ENCODE peak calls at places on chromosomes 4 and X, in five cellular contexts. Z is CD8-positive, alpha-beta T cell; T is upper lobe of right lung; O is AG09309; E is Peyer's patch. Q is an unnamed sample.

GRCh38 chrX:2608638-2609430 is 82.3 kb upstream of the CD99 start:
- DNase-seq in E (peak; percentile 93), O (peak; percentile 29), T (peak; percentile 96), Z (peak; percentile 66), Q (peak; percentile 77)

GRCh38 chr4:3452376-3452775 is 10.6 kb downstream of the HGFAC start:
- DNase-seq in O (no peak), Z (no peak), T (no peak), E (no peak), Q (peak; percentile 18)

GRCh38 chrX:136262812-136263315 is 11.7 kb upstream of the MAP7D3 start:
- DNase-seq in T (no peak), E (no peak), O (no peak), Z (no peak), Q (no peak)

GRCh38 chr4:102598759-102599379 is 97.7 kb downstream of the NFKB1 start:
- DNase-seq in T (no peak), O (no peak), E (no peak), Z (no peak), Q (no peak)

GRCh38 chr4:5965225-5965624 is 53.0 kb downstream of the C4orf50 start:
- DNase-seq in O (no peak), Z (no peak), E (peak; percentile 24), T (peak; percentile 39), Q (no peak)

GRCh38 chr4:133995243-133995960 is 206.2 kb downstream of the PABPC4L start:
- DNase-seq in Z (no peak), E (no peak), T (no peak), O (no peak), Q (no peak)

GRCh38 chrX:45063319-45064095 is 137.2 kb downstream of the DIPK2B start:
- DNase-seq in E (no peak), O (no peak), T (no peak), Z (no peak), Q (peak; percentile 18)

GRCh38 chrX:110002300-110003166 is at the start of gene TMEM164:
- DNase-seq in E (peak; percentile 91), O (peak; percentile 13), T (peak; percentile 94), Z (peak; percentile 60), Q (peak; percentile 89)

GRCh38 chrX:110145854-110146253 is 142.9 kb downstream of the TMEM164 start:
- DNase-seq in Z (no peak), E (peak; percentile 53), T (no peak), O (no peak), Q (peak; percentile 49)

GRCh38 chr4:173189117-173189693 is 20.6 kb downstream of the GALNT7 start:
- DNase-seq in E (no peak), O (no peak), T (no peak), Z (no peak), Q (peak; percentile 69)

GRCh38 chrX:21798677-21799219 is 40.7 kb upstream of the MBTPS2 start:
- DNase-seq in T (no peak), O (no peak), E (no peak), Z (no peak), Q (peak; percentile 81)

GRCh38 chrX:125132274-125132673 is 187.4 kb upstream of the TEX13C start:
- DNase-seq in O (no peak), Z (no peak), E (no peak), T (no peak), Q (no peak)

GRCh38 chrX:136162827-136163427 is 15.6 kb downstream of the FHL1 start:
- DNase-seq in Z (no peak), T (no peak), E (peak; percentile 72), O (no peak), Q (peak; percentile 63)

GRCh38 chrX:53305996-53306937 is 24.9 kb upstream of the IQSEC2 start:
- DNase-seq in T (no peak), Z (no peak), O (no peak), E (no peak), Q (no peak)

GRCh38 chrX:109770780-109771179 is 37.7 kb upstream of the ACSL4 start:
- DNase-seq in O (no peak), T (no peak), Z (no peak), E (no peak), Q (no peak)

GRCh38 chr4:109378076-109378475 is 55.5 kb upstream of the SEC24B start:
- DNase-seq in E (no peak), T (no peak), O (no peak), Z (no peak), Q (no peak)

GRCh38 chr4:183333983-183334382 is 11.8 kb upstream of the CLDN24 start:
- DNase-seq in E (peak; percentile 55), Z (no peak), T (no peak), O (no peak), Q (no peak)

GRCh38 chr4:154584259-154584658 is 6.3 kb downstream of the FGA start:
- DNase-seq in Z (no peak), O (no peak), T (no peak), E (no peak), Q (no peak)

GRCh38 chrX:31168596-31168995 is 96.8 kb upstream of the FTHL17 start:
- DNase-seq in T (no peak), O (no peak), Z (no peak), E (no peak), Q (no peak)

GRCh38 chrX:129099206-129099605 is 424.1 kb downstream of the SMARCA1 start:
- DNase-seq in E (no peak), T (no peak), O (no peak), Z (no peak), Q (no peak)

GRCh38 chrX:105872921-105873320 is 50.6 kb downstream of the NRK start:
- DNase-seq in O (no peak), T (no peak), Z (no peak), E (no peak), Q (peak; percentile 11)

GRCh38 chrX:45172890-45173289 is 27.8 kb downstream of the DIPK2B start:
- DNase-seq in E (no peak), Z (no peak), T (no peak), O (peak; percentile 16), Q (peak; percentile 6)

GRCh38 chrX:155997436-155997835 is at the start of gene IL9R:
- DNase-seq in O (no peak), T (no peak), E (peak; percentile 69), Z (peak; percentile 14), Q (no peak)

GRCh38 chrX:50071507-50071906 is 129.3 kb downstream of the AKAP4 start:
- DNase-seq in T (no peak), Z (no peak), O (no peak), E (no peak), Q (no peak)

GRCh38 chrX:50066318-50066937 is 134.4 kb downstream of the AKAP4 start:
- DNase-seq in E (no peak), Z (no peak), T (no peak), O (no peak), Q (no peak)

GRCh38 chrX:50068893-50069292 is 131.9 kb downstream of the AKAP4 start:
- DNase-seq in Z (no peak), O (no peak), E (no peak), T (no peak), Q (no peak)

GRCh38 chrX:50068293-50068568 is 132.6 kb downstream of the AKAP4 start:
- DNase-seq in E (peak; percentile 47), O (no peak), Z (no peak), T (no peak), Q (no peak)

GRCh38 chrX:50067435-50068292 is 133.1 kb downstream of the AKAP4 start:
- DNase-seq in O (no peak), E (peak; percentile 71), T (no peak), Z (no peak), Q (peak; percentile 31)
- H3K4me3 ChIP-seq in O (no peak overlapping the region), E (no peak overlapping the region), T (no peak overlapping the region), Z (no peak overlapping the region), Q (no peak overlapping the region)

GRCh38 chr4:20354120-20354519 is 102.4 kb downstream of the SLIT2 start:
- DNase-seq in E (no peak), Z (no peak), T (no peak), O (no peak), Q (no peak)

GRCh38 chr4:20359692-20360091 is 108.0 kb downstream of the SLIT2 start:
- DNase-seq in O (no peak), T (no peak), E (no peak), Z (no peak), Q (no peak)

GRCh38 chr4:20358110-20358509 is 106.4 kb downstream of the SLIT2 start:
- DNase-seq in O (no peak), T (no peak), E (no peak), Z (no peak), Q (no peak)

GRCh38 chr4:20353646-20354045 is 101.9 kb downstream of the SLIT2 start:
- DNase-seq in Z (no peak), E (no peak), O (no peak), T (no peak), Q (no peak)

DNA sequence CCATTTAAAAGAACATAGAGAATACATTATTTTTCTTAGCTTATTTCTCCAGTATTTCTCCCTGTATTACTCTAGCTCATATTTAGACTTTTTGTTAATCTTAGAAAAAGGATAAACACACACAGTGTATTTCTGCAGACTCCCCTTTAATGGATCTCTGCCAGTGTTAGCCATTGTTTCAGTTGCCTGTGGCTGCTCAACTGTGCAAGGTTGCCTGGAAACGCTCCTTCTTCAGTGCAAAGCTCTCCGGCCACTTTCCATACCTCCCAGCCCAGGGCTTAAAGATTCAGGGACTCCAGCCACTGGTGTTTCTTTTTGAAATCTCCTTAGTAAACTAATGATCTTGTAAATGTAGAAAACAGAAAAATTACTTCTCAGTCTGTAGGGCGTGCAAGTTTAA is 104.9 kb downstream of the SLIT2 start:
- DNase-seq in T (no peak), O (no peak), E (no peak), Z (no peak), Q (peak; percentile 63)
- H3K4me3 ChIP-seq in T (no peak overlapping the region), O (no peak overlapping the region), E (no peak overlapping the region), Z (no peak overlapping the region), Q (no peak overlapping the region)

DNA sequence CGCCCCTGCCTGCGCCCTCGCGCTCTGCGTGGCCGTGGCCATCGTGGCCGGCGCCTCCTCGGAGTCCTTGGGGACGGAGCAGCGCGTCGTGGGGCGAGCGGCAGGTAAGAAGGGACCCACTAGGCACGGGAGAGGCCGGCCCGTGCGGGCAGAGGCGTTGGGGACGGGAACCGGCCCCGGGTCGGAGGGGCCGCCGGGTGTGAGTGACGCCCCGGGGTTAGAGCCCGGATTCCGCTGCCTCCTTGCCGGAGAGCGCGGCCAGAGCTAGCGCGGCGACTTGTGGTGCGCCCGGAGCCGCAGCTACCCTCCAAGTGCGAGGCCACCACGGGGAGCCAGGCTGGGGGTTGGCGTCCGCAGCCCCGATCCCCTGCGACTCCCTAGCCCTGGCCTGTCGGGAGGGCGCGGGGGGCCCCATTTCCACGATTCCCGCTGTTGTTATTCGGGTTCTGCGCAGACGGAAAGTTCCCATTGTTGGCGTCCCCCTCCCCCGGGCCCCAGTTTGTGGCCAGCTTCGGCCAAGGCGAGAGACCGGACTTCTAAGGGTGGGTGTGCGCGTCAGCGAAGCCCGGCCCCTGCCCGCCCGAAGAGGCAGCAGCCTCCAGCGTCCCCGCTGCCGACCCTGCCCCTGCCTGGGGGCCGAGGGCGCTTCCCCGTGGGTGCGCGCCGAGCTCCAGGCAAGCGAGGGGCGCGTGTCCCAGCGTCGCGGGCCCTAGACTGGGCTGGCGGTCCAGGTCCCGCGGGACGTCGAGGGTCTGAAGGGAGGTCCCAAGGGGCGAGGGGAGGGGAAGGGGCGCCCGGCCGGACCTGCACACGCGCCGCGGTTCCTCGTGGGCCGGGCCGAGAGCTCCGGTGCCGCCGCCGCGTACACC is 1.1 kb downstream of the FGFR3 start:
- DNase-seq in T (no peak), Z (no peak), E (no peak), O (no peak), Q (peak; percentile 27)
- H3K4me3 ChIP-seq in T (peak overlapping the region; percentile 57), Z (peak overlapping the region; percentile 15), E (peak overlapping the region; percentile 46), O (peak overlapping the region; percentile 9), Q (peak overlapping the region; percentile 14)

GRCh38 chrX:69080912-69081465 is 84.3 kb downstream of the PJA1 start:
- DNase-seq in Z (no peak), E (no peak), O (no peak), T (no peak), Q (no peak)
- H3K4me3 ChIP-seq in Z (no peak overlapping the region), E (no peak overlapping the region), O (no peak overlapping the region), T (no peak overlapping the region), Q (no peak overlapping the region)

GRCh38 chrX:118115948-118116307 is 682 bp downstream of the KLHL13 start:
- DNase-seq in Z (no peak), E (no peak), T (no peak), O (no peak), Q (no peak)
- H3K4me3 ChIP-seq in Z (peak overlapping the region; percentile 43), E (peak overlapping the region; percentile 43), T (peak overlapping the region; percentile 47), O (no peak overlapping the region), Q (peak overlapping the region; percentile 55)

Q was measured in cardiac fibroblast.